ENCODE peak calls at places on chromosomes 2 and 18, in nine cellular contexts. Y is transverse colon, M is body of pancreas, I is cardiac muscle cell, U is mesendoderm, Q is PC-9, F is GM23248, L is AG04450, D is fibroblast of lung. R is an unnamed sample.

GRCh38 chr2:199463000-199463692 is 5.4 kb upstream of the SATB2 start:
- DNase-seq in F (peak), I (peak), D (peak), Q (peak), M (peak), L (no peak), Y (peak), U (peak), R (no peak)

GRCh38 chr18:63157293-63158011 is 162.1 kb downstream of the BCL2 start:
- DNase-seq in F (no peak), D (no peak), U (no peak), L (no peak), Q (no peak), Y (peak), M (no peak), I (no peak), R (no peak)

GRCh38 chr18:5817821-5818220 is 77.5 kb downstream of the TMEM200C start:
- DNase-seq in D (no peak), I (no peak), U (no peak), Q (no peak), Y (no peak), L (no peak), M (no peak), F (no peak), R (no peak)

GRCh38 chr2:37005118-37005868 is 39.0 kb upstream of the STRN start:
- DNase-seq in Y (peak), D (peak), M (no peak), Q (no peak), I (peak), F (no peak), L (no peak), U (peak), R (peak)

GRCh38 chr2:207778298-207778882 is 8.7 kb upstream of the FZD5 start:
- DNase-seq in U (no peak), I (no peak), F (no peak), Y (no peak), Q (no peak), M (no peak), D (no peak), L (no peak), R (no peak)

GRCh38 chr18:71398530-71398929 is 1109.7 kb downstream of the SOCS6 start:
- DNase-seq in L (no peak), Y (no peak), D (peak), M (no peak), F (no peak), Q (no peak), I (peak), U (peak), R (no peak)

GRCh38 chr2:210577263-210578071 is 21.1 kb downstream of the CPS1 start:
- DNase-seq in Y (no peak), I (peak), U (peak), D (peak), Q (no peak), L (no peak), F (peak), M (no peak), R (peak)

GRCh38 chr2:86636842-86637241 is 13.2 kb upstream of the RNF103 start:
- DNase-seq in I (no peak), Y (no peak), U (no peak), F (no peak), D (no peak), Q (no peak), L (no peak), M (peak), R (no peak)

GRCh38 chr2:36672199-36672598 is 24.3 kb upstream of the VIT start:
- DNase-seq in Y (no peak), L (no peak), F (peak), U (peak), Q (no peak), M (no peak), I (peak), D (peak), R (peak)

GRCh38 chr2:165833156-165833555 is 39.1 kb upstream of the GALNT3 start:
- DNase-seq in M (no peak), L (peak), Y (no peak), D (peak), Q (peak), F (peak), I (no peak), U (peak), R (peak)

GRCh38 chr2:113124984-113125855 is 2.2 kb upstream of the IL1RN start:
- DNase-seq in U (no peak), Y (no peak), Q (no peak), D (peak), M (no peak), L (no peak), F (peak), I (no peak), R (no peak)

GRCh38 chr2:158932246-158932645 is 36.2 kb upstream of the TANC1 start:
- DNase-seq in Q (no peak), L (no peak), I (no peak), Y (no peak), U (no peak), D (peak), M (no peak), F (no peak), R (no peak)

GRCh38 chr2:168589236-168589635 is 133.2 kb downstream of the CERS6 start:
- DNase-seq in U (no peak), M (no peak), I (no peak), F (no peak), L (no peak), D (no peak), Y (no peak), Q (no peak), R (no peak)

GRCh38 chr18:54783100-54783499 is 45.2 kb upstream of the RAB27B start:
- DNase-seq in I (no peak), U (no peak), Y (no peak), M (no peak), Q (no peak), D (no peak), F (no peak), L (no peak), R (no peak)

GRCh38 chr2:182049783-182050182 is 64.1 kb downstream of the PPP1R1C start:
- DNase-seq in M (no peak), L (no peak), Q (no peak), D (no peak), I (no peak), U (no peak), F (no peak), Y (no peak), R (no peak)

GRCh38 chr2:185522472-185522871 is 216.1 kb upstream of the FSIP2 start:
- DNase-seq in I (no peak), Q (no peak), F (no peak), L (no peak), U (peak), M (no peak), D (no peak), Y (no peak), R (no peak)

GRCh38 chr2:135473567-135473966 is 57.5 kb downstream of the ZRANB3 start:
- DNase-seq in Y (no peak), U (peak), Q (no peak), L (no peak), F (peak), D (peak), M (no peak), I (peak), R (no peak)

GRCh38 chr2:62586981-62587380 is 81.0 kb upstream of the TMEM17 start:
- DNase-seq in Y (no peak), Q (no peak), I (no peak), U (no peak), M (no peak), L (peak), F (peak), D (peak), R (peak)

GRCh38 chr18:53458944-53459580 is 765.4 kb downstream of the MBD2 start:
- DNase-seq in U (peak), F (no peak), M (no peak), Q (no peak), D (no peak), Y (no peak), I (no peak), L (no peak), R (no peak)

GRCh38 chr2:67290451-67290991 is 106.6 kb upstream of the ETAA1 start:
- DNase-seq in L (no peak), I (no peak), M (no peak), D (peak), F (peak), Q (peak), Y (no peak), U (no peak), R (peak)

GRCh38 chr2:10909050-10909995 is 2.4 kb upstream of the KCNF1 start:
- DNase-seq in U (peak), I (peak), Y (no peak), F (no peak), L (no peak), Q (peak), M (no peak), D (no peak), R (no peak)

GRCh38 chr2:128608911-128609880 is 290.5 kb upstream of the HS6ST1 start:
- DNase-seq in I (no peak), F (no peak), M (no peak), Q (no peak), L (no peak), D (no peak), U (no peak), Y (no peak), R (no peak)

GRCh38 chr2:246489-247145 is 17.2 kb downstream of the SH3YL1 start:
- DNase-seq in M (peak), U (peak), F (peak), I (peak), D (peak), Y (no peak), L (peak), Q (peak), R (no peak)

GRCh38 chr2:157304811-157305712 is 20.6 kb downstream of the ERMN start:
- DNase-seq in U (no peak), D (peak), I (no peak), F (peak), Y (no peak), L (peak), Q (no peak), M (no peak), R (peak)

GRCh38 chr2:18701981-18702380 is 112.6 kb upstream of the NT5C1B start:
- DNase-seq in Y (no peak), M (no peak), I (no peak), Q (no peak), D (no peak), L (peak), U (no peak), F (peak), R (peak)

GRCh38 chr2:230798769-230799399 is 65.9 kb upstream of the ITM2C start:
- DNase-seq in Y (no peak), D (peak), Q (no peak), I (peak), U (peak), L (no peak), F (peak), M (no peak), R (no peak)

GRCh38 chr2:109150559-109150958 is 21.6 kb downstream of the SH3RF3 start:
- DNase-seq in F (no peak), Y (no peak), D (no peak), M (no peak), Q (no peak), U (no peak), L (no peak), I (no peak), R (no peak)

GRCh38 chr2:240832205-240832727 is 12.2 kb upstream of the KIF1A start:
- DNase-seq in U (peak), I (peak), Q (peak), L (peak), D (peak), Y (peak), F (peak), M (peak), R (peak)

GRCh38 chr2:218711550-218711929 is 905 bp downstream of the TTLL4 start:
- DNase-seq in Q (no peak), I (no peak), U (no peak), L (no peak), D (no peak), F (peak), M (no peak), Y (no peak), R (no peak)

GRCh38 chr2:223995569-223995968 is 38.3 kb downstream of the MRPL44 start:
- DNase-seq in D (peak), F (peak), M (no peak), U (no peak), Y (no peak), L (no peak), Q (no peak), I (no peak), R (peak)

GRCh38 chr2:2061091-2061696 is 269.9 kb downstream of the MYT1L start:
- DNase-seq in Y (no peak), Q (no peak), I (no peak), U (no peak), D (no peak), F (no peak), M (no peak), L (no peak), R (no peak)

GRCh38 chr18:56240405-56240804 is 398.0 kb downstream of the TXNL1 start:
- DNase-seq in L (peak), Y (no peak), I (no peak), F (peak), M (no peak), U (no peak), Q (no peak), D (peak), R (peak)

GRCh38 chr2:235894839-235895238 is 273.3 kb downstream of the GBX2 start:
- DNase-seq in Y (no peak), D (no peak), F (no peak), L (no peak), Q (no peak), M (no peak), U (no peak), I (no peak), R (no peak)

GRCh38 chr2:23803965-23804542 is 122.9 kb downstream of the ATAD2B start:
- DNase-seq in I (peak), Y (peak), Q (peak), L (peak), F (peak), M (peak), D (peak), U (peak), R (no peak)

GRCh38 chr18:51447943-51448342 is 250.5 kb upstream of the MEX3C start:
- DNase-seq in M (peak), Q (no peak), I (no peak), L (no peak), U (no peak), F (no peak), Y (no peak), D (no peak), R (no peak)

GRCh38 chr2:72139871-72140620 is 7.6 kb downstream of the CYP26B1 start:
- DNase-seq in Y (no peak), U (no peak), F (no peak), Q (no peak), L (no peak), I (no peak), D (no peak), M (peak), R (no peak)

DNA sequence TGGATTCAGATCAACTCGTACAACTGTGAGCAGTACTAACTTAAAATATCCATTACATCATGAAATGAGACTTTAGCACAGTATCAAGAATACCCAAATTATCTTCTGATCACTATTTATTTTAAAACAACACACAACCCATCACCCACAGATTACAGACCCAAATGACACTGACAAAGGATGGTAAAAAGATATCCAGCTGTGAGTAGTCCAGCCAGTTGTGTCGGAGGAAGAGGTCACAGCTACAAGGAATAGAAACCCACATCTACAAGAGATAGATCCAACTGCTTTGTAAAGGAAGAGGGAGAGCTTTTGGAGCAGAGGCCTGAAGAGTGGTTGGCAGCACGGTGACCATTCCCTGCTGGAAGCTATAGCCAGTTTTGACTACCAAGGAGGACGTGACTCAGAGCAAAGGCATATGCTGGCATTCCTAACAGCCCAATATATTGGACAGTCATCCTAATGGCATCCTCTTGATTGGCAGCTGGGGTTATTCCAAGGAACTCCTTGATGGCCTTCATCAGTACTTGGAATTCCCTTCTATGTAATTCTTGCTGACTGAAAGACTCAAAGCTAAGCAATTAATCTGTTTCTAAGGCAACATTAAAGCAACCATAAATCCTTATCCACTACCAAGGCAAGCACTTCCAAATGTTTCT is 17.1 kb downstream of the SLC8A1 start:
- DNase-seq in M (no peak), Q (peak), F (peak), U (peak), D (peak), Y (no peak), L (peak), I (no peak), R (peak)
- H3K27ac ChIP-seq in M (no peak), Q (peak), F (peak), U (no peak), D (peak), Y (peak), L (peak), I (peak), R (no peak)

GRCh38 chr2:215863687-215864086 is 149.7 kb downstream of the MREG start:
- DNase-seq in M (no peak), U (no peak), Y (no peak), L (no peak), F (no peak), D (no peak), I (no peak), Q (no peak), R (no peak)

GRCh38 chr2:215870088-215870490 is 143.3 kb downstream of the MREG start:
- DNase-seq in Y (no peak), I (no peak), L (no peak), M (no peak), D (peak), F (peak), U (peak), Q (peak), R (peak)

GRCh38 chr2:215862211-215862610 is 151.1 kb downstream of the MREG start:
- DNase-seq in L (no peak), I (no peak), Y (no peak), Q (no peak), U (no peak), D (peak), F (no peak), M (no peak), R (no peak)

GRCh38 chr2:215868886-215869285 is 144.5 kb downstream of the MREG start:
- DNase-seq in Q (no peak), U (no peak), M (no peak), I (no peak), F (no peak), L (no peak), Y (no peak), D (no peak), R (no peak)

GRCh38 chr2:215866594-215866993 is 146.8 kb downstream of the MREG start:
- DNase-seq in L (no peak), M (no peak), U (no peak), Y (no peak), I (no peak), F (no peak), Q (no peak), D (no peak), R (no peak)
- H3K27ac ChIP-seq in L (no peak), M (no peak), U (no peak), Y (no peak), I (no peak), F (no peak), Q (no peak), D (no peak), R (no peak)

DNA sequence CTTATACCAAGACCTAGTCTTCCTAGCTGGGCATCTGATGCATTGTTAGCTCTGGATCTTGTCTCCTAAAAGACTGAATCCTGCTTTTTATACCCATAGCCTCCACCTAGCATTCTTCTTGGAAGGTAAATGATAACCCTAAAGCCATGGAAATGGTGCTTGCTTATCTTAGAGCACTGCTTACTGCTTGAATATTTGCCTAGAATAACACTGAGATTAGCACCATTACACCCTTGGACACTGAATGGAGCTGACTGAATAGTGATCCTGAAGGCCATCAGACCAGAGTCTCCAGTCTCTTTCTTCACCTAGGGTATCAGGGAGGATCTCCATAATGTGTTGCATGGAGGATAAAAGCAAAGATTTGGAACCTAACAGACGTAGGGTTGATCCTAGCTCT is 50.3 kb upstream of the UGP2 start:
- DNase-seq in L (no peak), F (no peak), I (no peak), Q (no peak), U (no peak), D (no peak), Y (no peak), M (no peak), R (no peak)
- H3K27ac ChIP-seq in L (peak), F (peak), I (no peak), Q (no peak), U (no peak), D (peak), Y (no peak), M (no peak), R (peak)

GRCh38 chr18:13390711-13391110 is 172.2 kb downstream of the LDLRAD4 start:
- DNase-seq in U (no peak), L (no peak), D (no peak), Y (no peak), M (no peak), Q (no peak), I (no peak), F (no peak), R (no peak)

GRCh38 chr18:13389491-13390131 is 171.1 kb downstream of the LDLRAD4 start:
- DNase-seq in L (no peak), I (no peak), Y (no peak), F (no peak), D (no peak), Q (no peak), U (no peak), M (no peak), R (no peak)

GRCh38 chr18:13388586-13389490 is 170.3 kb downstream of the LDLRAD4 start:
- DNase-seq in U (no peak), Y (no peak), M (no peak), L (no peak), I (no peak), F (no peak), Q (no peak), D (no peak), R (no peak)

GRCh38 chr18:13392029-13392750 is 173.6 kb downstream of the LDLRAD4 start:
- DNase-seq in Q (no peak), F (no peak), L (no peak), M (no peak), D (no peak), I (no peak), Y (no peak), U (no peak), R (no peak)

DNA sequence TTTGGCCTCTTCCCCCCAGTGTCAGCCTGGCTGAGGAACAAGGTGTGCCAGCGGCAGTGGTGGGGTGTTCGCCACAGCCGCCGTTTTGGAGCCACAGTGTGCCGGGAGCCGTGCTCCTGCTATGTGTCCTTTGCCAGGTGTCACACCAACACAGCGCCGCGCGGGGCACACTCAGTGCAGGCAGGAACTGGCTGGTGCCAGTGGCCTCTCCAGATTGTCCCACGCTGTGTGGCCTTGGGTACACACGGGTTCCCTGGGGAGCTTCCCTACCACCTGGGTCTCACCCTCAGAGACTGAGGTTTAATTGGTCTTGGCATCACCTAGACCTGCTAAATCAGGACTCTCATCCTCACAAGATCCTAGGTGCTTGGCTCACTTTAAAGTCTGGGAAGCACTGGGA is 171.6 kb downstream of the LDLRAD4 start:
- DNase-seq in U (no peak), I (no peak), Q (no peak), M (no peak), F (no peak), Y (no peak), L (no peak), D (no peak), R (no peak)
- H3K27ac ChIP-seq in U (no peak), I (no peak), Q (no peak), M (no peak), F (no peak), Y (no peak), L (no peak), D (no peak), R (no peak)

GRCh38 chr2:102667072-102667471 is 47.7 kb downstream of the SLC9A2 start:
- DNase-seq in L (no peak), Q (no peak), U (no peak), M (no peak), I (no peak), Y (no peak), F (no peak), D (no peak), R (no peak)
- H3K27ac ChIP-seq in L (no peak), Q (no peak), U (no peak), M (no peak), I (no peak), Y (no peak), F (no peak), D (no peak), R (no peak)

DNA sequence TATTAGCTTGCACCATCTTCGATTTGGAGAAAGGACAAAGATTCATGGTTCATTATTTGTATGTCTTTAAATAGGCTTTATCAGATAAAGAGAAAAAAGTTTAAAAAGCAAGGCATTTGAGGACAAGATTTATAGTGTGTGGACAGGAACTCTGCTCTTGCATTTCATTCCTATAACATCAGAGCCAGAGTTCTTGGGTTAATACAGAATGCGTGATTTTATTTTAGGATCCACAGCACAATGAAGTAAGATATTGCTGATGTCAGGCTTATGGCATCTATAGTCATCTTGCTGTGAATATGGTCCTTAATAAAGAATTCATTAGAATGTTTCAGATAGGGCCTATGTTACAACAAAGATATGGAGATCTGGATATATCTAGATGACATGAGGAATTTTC is 19.7 kb downstream of the RASGRP3 start:
- DNase-seq in D (peak), U (no peak), Q (no peak), L (no peak), F (peak), M (no peak), I (no peak), Y (no peak), R (no peak)
- H3K27ac ChIP-seq in D (no peak), U (no peak), Q (no peak), L (no peak), F (no peak), M (no peak), I (no peak), Y (peak), R (no peak)